ENCODE peak calls at places on chromosome 10, in nine cellular contexts. N is hepatocyte, L is fibroblast of lung, G is IMR-90, C is osteoblast, W is PC-3, J is neural progenitor cell, Z is MM.1S, U is endothelial cell of umbilical vein. E is an unnamed sample. For H3K36me3, the result is how much of the 10 kb centered on the place peaks cover.

GRCh38 chr10:100489388-100489787 is 26.6 kb downstream of the WNT8B start:
- DNase-seq in G (no peak), Z (no peak), L (no peak), N (no peak), U (no peak), W (no peak), C (peak), J (no peak), E (no peak)

GRCh38 chr10:124792998-124793352 is 1.3 kb upstream of the EEF1AKMT2 start:
- DNase-seq in W (no peak), U (no peak), L (no peak), J (no peak), G (no peak), C (no peak), N (no peak), Z (no peak), E (no peak)

GRCh38 chr10:112898540-112899395 is 51.3 kb upstream of the TCF7L2 start:
- DNase-seq in G (peak), U (peak), N (peak), C (no peak), W (no peak), L (peak), J (peak), Z (no peak), E (no peak)

GRCh38 chr10:30902621-30903396 is 128.9 kb downstream of the ZNF438 start:
- DNase-seq in U (no peak), J (no peak), Z (no peak), N (no peak), L (no peak), C (no peak), G (no peak), W (no peak), E (no peak)

GRCh38 chr10:3803884-3804741 is 19.1 kb upstream of the KLF6 start:
- DNase-seq in C (no peak), U (peak), G (peak), Z (no peak), N (no peak), J (no peak), L (peak), W (no peak), E (no peak)

GRCh38 chr10:31315453-31315852 is 3.6 kb upstream of the ZEB1 start:
- DNase-seq in N (no peak), Z (no peak), G (peak), J (no peak), W (peak), U (peak), C (peak), L (peak), E (no peak)

GRCh38 chr10:31322647-31323046 is 3.6 kb downstream of the ZEB1 start:
- DNase-seq in L (peak), J (peak), N (no peak), Z (peak), W (no peak), G (peak), C (no peak), U (peak), E (no peak)

GRCh38 chr10:34918896-34919295 is 103.8 kb upstream of the PARD3 start:
- DNase-seq in N (no peak), C (no peak), W (no peak), U (no peak), J (no peak), G (no peak), Z (no peak), L (peak), E (no peak)

GRCh38 chr10:99977916-99978315 is 31.8 kb downstream of the DNMBP start:
- DNase-seq in U (no peak), N (no peak), J (peak), C (no peak), Z (no peak), L (peak), G (no peak), W (no peak), E (no peak)

GRCh38 chr10:46514431-46514861 is 42.0 kb downstream of the GPRIN2 start:
- DNase-seq in N (no peak), C (no peak), G (no peak), J (no peak), Z (no peak), L (no peak), W (no peak), U (no peak), E (no peak)

GRCh38 chr10:76350583-76350982 is 919.2 kb downstream of the LRMDA start:
- DNase-seq in L (peak), U (no peak), W (no peak), J (no peak), G (no peak), N (no peak), C (no peak), Z (no peak), E (no peak)

GRCh38 chr10:110834622-110835219 is 37.0 kb upstream of the PDCD4 start:
- DNase-seq in Z (no peak), N (peak), G (no peak), C (no peak), J (peak), W (no peak), L (peak), U (peak), E (no peak)

GRCh38 chr10:46287846-46288480 is 1.2 kb downstream of the ANTXRL start:
- DNase-seq in N (no peak), W (no peak), Z (no peak), G (no peak), U (no peak), L (no peak), J (no peak), C (no peak), E (no peak)

GRCh38 chr10:18647945-18648344 is 3.4 kb downstream of the NSUN6 start:
- DNase-seq in C (no peak), N (no peak), U (no peak), W (no peak), L (no peak), J (no peak), Z (no peak), G (no peak), E (no peak)

GRCh38 chr10:26931223-26931622 is 70.5 kb upstream of the ABI1 start:
- DNase-seq in J (no peak), W (no peak), G (no peak), Z (no peak), L (no peak), N (peak), C (no peak), U (no peak), E (no peak)

GRCh38 chr10:49297818-49298665 is 928 bp upstream of the C10orf71 start:
- DNase-seq in C (no peak), G (no peak), W (no peak), L (no peak), J (peak), N (no peak), Z (no peak), U (no peak), E (no peak)

GRCh38 chr10:59622320-59622901 is 87.2 kb downstream of the SLC16A9 start:
- DNase-seq in Z (peak), N (peak), J (peak), C (peak), W (peak), L (peak), G (peak), U (peak), E (peak)

GRCh38 chr10:97165499-97165898 is 20.3 kb downstream of the SLIT1 start:
- DNase-seq in W (no peak), L (no peak), U (no peak), N (no peak), Z (no peak), J (no peak), C (no peak), G (no peak), E (no peak)

GRCh38 chr10:3068968-3069737 is 1.8 kb downstream of the PFKP start:
- DNase-seq in W (no peak), N (peak), G (peak), U (no peak), L (peak), C (peak), Z (no peak), J (peak), E (no peak)

GRCh38 chr10:91635401-91636400 is 2.8 kb upstream of the PPP1R3C start:
- DNase-seq in W (peak), N (peak), Z (peak), L (peak), J (peak), G (peak), U (peak), C (peak), E (peak)

GRCh38 chr10:117320050-117320665 is 55.1 kb downstream of the PDZD8 start:
- DNase-seq in W (peak), J (peak), G (peak), Z (peak), C (no peak), N (peak), U (peak), L (no peak), E (no peak)

GRCh38 chr10:49009231-49009979 is 69.8 kb upstream of the LRRC18 start:
- DNase-seq in N (peak), U (no peak), Z (no peak), W (no peak), L (no peak), G (no peak), J (no peak), C (no peak), E (no peak)

GRCh38 chr10:95475003-95475383 is 86.2 kb downstream of the SORBS1 start:
- DNase-seq in N (no peak), W (no peak), Z (no peak), G (no peak), L (no peak), U (no peak), J (no peak), C (no peak), E (no peak)

GRCh38 chr10:69337312-69338132 is 59.2 kb downstream of the HK1 start:
- DNase-seq in J (no peak), W (no peak), L (peak), U (peak), Z (no peak), N (peak), C (peak), G (peak), E (no peak)

GRCh38 chr10:78434886-78435285 is 401.2 kb downstream of the RPS24 start:
- DNase-seq in L (no peak), W (no peak), U (peak), G (no peak), Z (no peak), J (no peak), C (no peak), N (no peak), E (no peak)

GRCh38 chr10:51029172-51029641 is 45.1 kb upstream of the PRKG1 start:
- DNase-seq in L (peak), N (no peak), W (peak), U (no peak), C (no peak), Z (no peak), J (no peak), G (peak), E (no peak)

GRCh38 chr10:51020175-51020574 is 54.1 kb upstream of the PRKG1 start:
- DNase-seq in C (no peak), L (no peak), W (no peak), Z (no peak), U (no peak), J (no peak), N (no peak), G (no peak), E (no peak)

GRCh38 chr10:51022933-51023585 is 51.2 kb upstream of the PRKG1 start:
- DNase-seq in W (no peak), L (no peak), Z (no peak), C (no peak), J (no peak), N (no peak), G (no peak), U (no peak), E (no peak)

DNA sequence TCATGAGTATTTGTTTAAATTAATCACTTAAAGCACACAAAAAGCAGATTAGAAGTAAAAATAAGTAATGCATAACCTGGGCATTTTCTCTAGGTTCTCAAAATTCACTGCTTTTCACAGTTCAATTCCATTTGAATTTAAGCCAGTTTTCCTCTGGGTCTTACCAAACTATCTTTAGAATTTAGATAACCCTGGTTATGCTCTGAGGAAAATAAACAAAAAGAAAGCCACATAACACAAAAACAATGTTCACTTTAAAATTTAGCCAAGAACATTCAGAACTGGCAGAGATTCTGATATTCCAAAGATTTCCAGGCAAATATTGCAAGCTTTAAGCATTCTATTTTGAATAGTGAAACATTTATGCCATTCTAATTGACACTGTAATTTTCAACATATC is 50.7 kb upstream of the PRKG1 start:
- DNase-seq in J (no peak), W (no peak), C (peak), G (peak), U (no peak), L (no peak), Z (no peak), N (no peak), E (no peak)
- H3K4me2 ChIP-seq in J (no peak), W (no peak), C (no peak), G (no peak), U (no peak), L (no peak), Z (no peak), N (no peak), E (no peak)

DNA sequence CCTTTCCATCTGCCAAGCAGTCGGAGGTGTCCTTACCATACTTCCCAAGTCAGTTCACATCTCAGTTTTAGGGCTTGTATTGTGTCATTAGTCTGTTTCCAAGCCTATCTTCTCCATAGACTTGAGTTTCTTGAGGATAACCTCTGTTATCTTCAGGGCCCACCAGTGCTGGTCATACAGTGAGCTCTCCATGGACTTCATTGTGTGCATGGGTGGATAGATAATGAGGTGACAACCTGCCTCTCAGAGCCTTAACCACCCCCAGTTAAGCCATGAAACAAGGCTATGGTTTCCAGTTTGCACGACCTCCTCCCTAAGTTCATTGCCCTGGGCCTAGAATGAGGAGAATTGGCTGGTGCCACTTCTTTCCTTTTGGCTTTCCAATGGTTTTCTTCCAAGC is 38.5 kb upstream of the WAC start:
- DNase-seq in N (no peak), Z (no peak), U (no peak), C (no peak), J (no peak), G (no peak), L (no peak), W (no peak), E (no peak)
- TF ChIP-seq CTCF in N (no peak), Z (no peak), U (no peak), C (no peak), J (no peak), G (no peak), L (no peak), W (no peak), E (no peak)

GRCh38 chr10:58590924-58591323 is 78.3 kb downstream of the BICC1 start:
- DNase-seq in N (no peak), G (peak), U (no peak), C (no peak), L (peak), J (no peak), Z (no peak), W (no peak), E (no peak)

GRCh38 chr10:58588673-58589265 is 76.1 kb downstream of the BICC1 start:
- DNase-seq in U (no peak), C (no peak), W (peak), N (no peak), Z (no peak), G (no peak), J (peak), L (no peak), E (no peak)

GRCh38 chr10:58587676-58588075 is 75.0 kb downstream of the BICC1 start:
- DNase-seq in L (no peak), N (no peak), Z (no peak), C (peak), G (no peak), U (no peak), J (no peak), W (peak), E (no peak)

GRCh38 chr10:58593008-58593407 is 80.3 kb downstream of the BICC1 start:
- DNase-seq in N (no peak), U (no peak), W (no peak), C (no peak), G (no peak), J (no peak), Z (no peak), L (no peak), E (no peak)

GRCh38 chr10:58590152-58590551 is 77.5 kb downstream of the BICC1 start:
- DNase-seq in N (peak), U (peak), Z (no peak), W (peak), G (peak), L (peak), C (peak), J (no peak), E (no peak)
- H3K36me3 ChIP-seq in N (under half), U (under half), Z (under half), W (under half), G (under half), L (under half), C (under half), J (under half), E (under half)

DNA sequence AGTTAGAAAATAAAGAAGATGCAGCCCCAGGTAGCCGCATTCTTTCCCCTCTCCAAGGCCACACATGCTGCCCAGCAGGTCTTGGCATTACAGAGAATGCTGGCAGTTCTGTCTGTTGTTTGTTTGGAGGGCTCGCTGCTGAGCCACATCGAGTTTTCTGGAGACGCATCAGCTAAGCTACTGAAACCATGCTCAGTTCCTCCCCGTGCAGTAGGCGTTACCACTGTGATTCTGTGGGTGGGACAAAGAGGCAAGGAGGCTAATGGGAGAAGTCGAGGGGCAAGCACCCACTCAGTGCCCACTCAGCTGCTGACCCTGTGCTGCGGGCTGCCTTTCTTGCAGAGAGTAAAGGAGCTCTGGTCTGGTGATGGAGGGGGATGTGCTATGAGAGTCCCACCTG is 15.5 kb upstream of the GTPBP4 start:
- DNase-seq in Z (no peak), U (no peak), G (no peak), W (no peak), L (no peak), C (peak), N (no peak), J (no peak), E (no peak)
- H3K4me2 ChIP-seq in Z (no peak), U (no peak), G (no peak), W (no peak), L (no peak), C (no peak), N (no peak), J (no peak), E (no peak)

GRCh38 chr10:16367899-16368298 is 68.9 kb upstream of the PTER start:
- DNase-seq in N (no peak), U (no peak), Z (no peak), C (peak), G (no peak), L (no peak), J (no peak), W (no peak), E (no peak)
- TF ChIP-seq CTCF in N (no peak), U (no peak), Z (no peak), C (no peak), G (no peak), L (no peak), J (no peak), W (no peak), E (no peak)

GRCh38 chr10:44674536-44674935 is 236.6 kb upstream of the TMEM72 start:
- DNase-seq in N (no peak), G (no peak), Z (no peak), L (peak), J (no peak), U (no peak), C (no peak), W (no peak), E (no peak)
- H3K36me3 ChIP-seq in N (under half), G (under half), Z (under half), L (under half), J (under half), U (under half), C (under half), W (under half), E (under half)

DNA sequence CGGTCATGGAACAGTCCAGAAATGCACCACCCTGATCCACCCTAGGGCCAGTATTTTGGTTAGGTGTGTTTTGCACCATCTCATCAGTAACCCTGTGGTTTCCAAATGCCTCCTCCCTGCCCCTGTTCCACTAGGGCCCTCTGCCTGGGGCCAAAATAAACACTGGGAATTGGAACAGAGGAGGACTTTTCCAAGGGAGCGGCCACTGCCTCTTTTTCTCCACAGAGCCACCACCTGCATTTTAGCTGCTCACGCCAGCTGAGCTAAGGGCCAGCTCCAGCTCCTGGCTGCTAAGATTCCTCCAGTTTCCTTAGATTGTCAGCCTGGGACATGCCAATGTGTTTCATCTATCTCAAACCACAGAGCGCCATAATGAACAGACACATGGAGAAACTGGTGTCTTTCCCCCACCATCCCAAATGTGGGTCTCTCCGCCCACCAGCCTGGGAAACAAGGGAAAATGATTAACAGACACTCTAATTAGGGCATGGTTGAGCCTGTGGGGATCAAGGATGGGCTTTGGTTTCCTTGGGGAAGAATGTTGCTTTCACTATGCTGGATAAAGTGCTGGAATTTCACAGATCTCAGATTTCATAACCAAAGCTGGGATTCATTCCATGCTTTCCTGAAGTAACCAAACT is 52.2 kb downstream of the ASB13 start:
- DNase-seq in L (peak), C (peak), J (no peak), G (peak), N (no peak), Z (no peak), W (peak), U (no peak), E (no peak)
- H3K4me2 ChIP-seq in L (peak), C (peak), J (no peak), G (peak), N (no peak), Z (no peak), W (peak), U (no peak), E (no peak)

DNA sequence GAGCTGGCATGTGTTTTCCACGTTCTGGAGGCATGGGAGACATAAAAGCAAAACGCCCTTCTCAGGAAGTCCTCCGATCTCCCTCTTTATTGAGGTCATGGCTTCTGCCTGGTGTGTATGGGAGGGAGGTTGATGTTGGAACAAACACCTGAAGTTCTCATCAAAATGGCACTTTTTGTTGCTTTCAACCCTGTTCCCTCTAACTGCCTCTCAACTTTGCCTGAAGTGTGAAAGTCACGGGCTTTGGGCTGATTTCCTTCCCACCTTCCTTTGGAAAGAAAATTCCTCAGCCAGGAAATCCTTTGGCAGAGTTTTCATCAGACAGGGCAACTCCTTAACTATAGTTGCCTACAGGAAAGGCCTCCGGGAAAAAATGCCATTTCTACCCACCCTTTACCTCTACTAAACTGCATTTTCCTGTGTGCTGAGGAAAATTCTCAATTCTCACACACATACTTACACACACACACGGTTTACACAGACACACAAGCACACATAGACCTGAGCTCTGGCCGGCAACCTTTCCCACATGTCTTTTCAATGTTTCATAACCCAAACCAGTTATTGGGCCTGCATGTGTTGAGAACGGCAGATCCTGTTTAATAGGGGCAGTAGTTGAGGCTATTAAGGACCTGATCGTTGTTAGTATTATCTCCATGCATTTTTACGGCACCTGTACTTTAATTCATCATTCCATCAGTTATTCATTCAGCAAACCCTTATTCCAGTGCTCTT is 36.4 kb downstream of the CYP17A1 start:
- DNase-seq in N (no peak), G (no peak), L (no peak), W (no peak), U (peak), Z (no peak), C (no peak), J (no peak), E (no peak)
- TF ChIP-seq CTCF in N (no peak), G (no peak), L (no peak), W (no peak), U (no peak), Z (no peak), C (no peak), J (no peak), E (no peak)